ENCODE peak calls at places on chromosomes 11 and 22, in five cellular contexts. One of them, this sample, is unnamed.

GRCh38 chr11:85756401-85757200 is 54.3 kb downstream of the SYTL2 start:
- DNase-seq in RCC 7860: no peak
- DNase-seq in lung microvascular endothelial cell: no peak
- DNase-seq in posterior cingulate gyrus: no peak
- DNase-seq in astrocyte of the cerebellum: no peak
- DNase-seq in this sample: no peak

GRCh38 chr11:132231656-132232173 is 861.3 kb downstream of the NTM start:
- DNase-seq in RCC 7860: no peak
- DNase-seq in lung microvascular endothelial cell: no peak
- DNase-seq in posterior cingulate gyrus: no peak
- DNase-seq in astrocyte of the cerebellum: no peak
- DNase-seq in this sample: no peak

GRCh38 chr22:23696326-23696851 is 5.6 kb downstream of the RGL4 start:
- DNase-seq in RCC 7860: no peak
- DNase-seq in lung microvascular endothelial cell: peak; percentile 65
- DNase-seq in posterior cingulate gyrus: no peak
- DNase-seq in astrocyte of the cerebellum: no peak
- DNase-seq in this sample: no peak

GRCh38 chr22:50303848-50304527 is 3.5 kb downstream of the PLXNB2 start:
- DNase-seq in RCC 7860: no peak
- DNase-seq in lung microvascular endothelial cell: no peak
- DNase-seq in posterior cingulate gyrus: no peak
- DNase-seq in astrocyte of the cerebellum: no peak
- DNase-seq in this sample: peak; percentile 54

GRCh38 chr22:30309981-30310672 is 16.6 kb downstream of the TBC1D10A start:
- DNase-seq in RCC 7860: no peak
- DNase-seq in lung microvascular endothelial cell: peak; percentile 36
- DNase-seq in posterior cingulate gyrus: no peak
- DNase-seq in astrocyte of the cerebellum: no peak
- DNase-seq in this sample: peak; percentile 65

GRCh38 chr11:96187779-96188624 is 155.0 kb downstream of the MAML2 start:
- DNase-seq in RCC 7860: peak; percentile 79
- DNase-seq in lung microvascular endothelial cell: peak; percentile 24
- DNase-seq in posterior cingulate gyrus: no peak
- DNase-seq in astrocyte of the cerebellum: peak; percentile 70
- DNase-seq in this sample: peak; percentile 77

GRCh38 chr11:2265854-2266585 is 4.4 kb downstream of the ASCL2 start:
- DNase-seq in RCC 7860: no peak
- DNase-seq in lung microvascular endothelial cell: no peak
- DNase-seq in posterior cingulate gyrus: no peak
- DNase-seq in astrocyte of the cerebellum: no peak
- DNase-seq in this sample: no peak

GRCh38 chr11:45028921-45029680 is 78.4 kb upstream of the TP53I11 start:
- DNase-seq in RCC 7860: no peak
- DNase-seq in lung microvascular endothelial cell: no peak
- DNase-seq in posterior cingulate gyrus: no peak
- DNase-seq in astrocyte of the cerebellum: no peak
- DNase-seq in this sample: no peak

GRCh38 chr11:123159146-123159857 is 35.7 kb downstream of the CLMP start:
- DNase-seq in RCC 7860: no peak
- DNase-seq in lung microvascular endothelial cell: no peak
- DNase-seq in posterior cingulate gyrus: no peak
- DNase-seq in astrocyte of the cerebellum: no peak
- DNase-seq in this sample: no peak

GRCh38 chr11:123475478-123475877 is 45.4 kb downstream of the GRAMD1B start:
- DNase-seq in RCC 7860: no peak
- DNase-seq in lung microvascular endothelial cell: peak; percentile 74
- DNase-seq in posterior cingulate gyrus: no peak
- DNase-seq in astrocyte of the cerebellum: no peak
- DNase-seq in this sample: no peak

GRCh38 chr11:130847517-130847916 is 68.8 kb downstream of the SNX19 start:
- DNase-seq in RCC 7860: peak; percentile 96
- DNase-seq in lung microvascular endothelial cell: peak; percentile 76
- DNase-seq in posterior cingulate gyrus: no peak
- DNase-seq in astrocyte of the cerebellum: peak; percentile 23
- DNase-seq in this sample: peak; percentile 28